ENCODE peak calls at places on chromosomes 7 and 10, in five cellular contexts. U is neuronal stem cell; W is iPS-NIHi11; S is ureter; X is stimulated activated CD4-positive, alpha-beta T cell treated with anti-CD3 and anti-CD28 coated beads, Interleukin-1b, Interleukin-23, amount 100 ng/mL, for 1 hour. V is an unnamed sample.
A peak's percentile ranks its signal among the peaks of the same experiment; 100 is the strongest.

GRCh38 chr10:11276475-11276990 is 258.9 kb downstream of the CELF2 start:
- DNase-seq in U (no peak), W (no peak), S (no peak), X (no peak), V (no peak)

GRCh38 chr10:11866199-11866925 is 43.2 kb downstream of the PROSER2 start:
- DNase-seq in U (no peak), W (no peak), S (no peak), X (no peak), V (no peak)

GRCh38 chr7:28383949-28384348 is 28.4 kb upstream of the CREB5 start:
- DNase-seq in U (no peak), W (no peak), S (no peak), X (no peak), V (no peak)

GRCh38 chr10:30527623-30528426 is 93.8 kb downstream of the MAP3K8 start:
- DNase-seq in U (no peak), W (no peak), S (no peak), X (no peak), V (no peak)

GRCh38 chr10:20768849-20769248 is 128.3 kb downstream of the NEBL start:
- DNase-seq in U (peak; percentile 14), W (no peak), S (no peak), X (no peak), V (no peak)

GRCh38 chr7:94843553-94843952 is 63.8 kb upstream of the PPP1R9A start:
- DNase-seq in U (no peak), W (no peak), S (no peak), X (no peak), V (no peak)

GRCh38 chr10:13003781-13004180 is 2.3 kb upstream of the CCDC3 start:
- DNase-seq in U (no peak), W (no peak), S (no peak), X (no peak), V (no peak)

GRCh38 chr7:5586279-5586962 is 162.8 kb upstream of the TNRC18 start:
- DNase-seq in U (no peak), W (peak; percentile 26), S (no peak), X (no peak), V (no peak)

GRCh38 chr10:124010563-124011131 is 82.8 kb downstream of the CHST15 start:
- DNase-seq in U (peak; percentile 49), W (peak; percentile 94), S (no peak), X (no peak), V (no peak)

GRCh38 chr10:15313844-15314243 is 57.2 kb downstream of the FAM171A1 start:
- DNase-seq in U (no peak), W (no peak), S (no peak), X (no peak), V (no peak)

GRCh38 chr7:155645652-155646051 is 1.2 kb downstream of the RBM33 start:
- DNase-seq in U (no peak), W (no peak), S (no peak), X (no peak), V (no peak)

GRCh38 chr7:95322396-95322795 is 1.9 kb downstream of the PON1 start:
- DNase-seq in U (no peak), W (no peak), S (no peak), X (no peak), V (no peak)

GRCh38 chr10:106189254-106189653 is 975.3 kb downstream of the SORCS1 start:
- DNase-seq in U (peak; percentile 30), W (peak; percentile 66), S (no peak), X (no peak), V (no peak)

GRCh38 chr10:129945941-129946760 is 17.9 kb downstream of the EBF3 start:
- DNase-seq in U (no peak), W (no peak), S (no peak), X (no peak), V (no peak)

GRCh38 chr7:154832557-154833138 is 170.3 kb downstream of the PAXIP1 start:
- DNase-seq in U (peak; percentile 26), W (peak; percentile 28), S (no peak), X (no peak), V (no peak)

GRCh38 chr7:10913457-10913856 is 60.2 kb upstream of the PHF14 start:
- DNase-seq in U (no peak), W (no peak), S (no peak), X (no peak), V (no peak)

GRCh38 chr10:52106895-52107294 is 207.2 kb upstream of the DKK1 start:
- DNase-seq in U (no peak), W (peak; percentile 38), S (no peak), X (no peak), V (no peak)